ENCODE peak calls at places on chromosomes 13 and 19, in five cellular contexts. X is activated CD4-positive, alpha-beta T cell treated with anti-CD3 and anti-CD28 coated beads, Interleukin-2, amount 50 U/mL, for 1 hour; J is tibial artery; B is putamen; W is hippocampal formation. Z is an unnamed sample.

GRCh38 chr19:19900124-19900523 is 622 bp upstream of the ZNF93 start:
- DNase-seq in X (no peak), J (no peak), B (no peak), W (no peak), Z (no peak)

GRCh38 chr19:2391118-2391725 is 31.2 kb downstream of the TMPRSS9 start:
- DNase-seq in X (peak), J (no peak), B (peak), W (peak), Z (no peak)

GRCh38 chr19:4972509-4973230 is 3.8 kb downstream of the KDM4B start:
- DNase-seq in X (no peak), J (no peak), B (no peak), W (no peak), Z (no peak)

GRCh38 chr13:102768914-102769313 is 4.7 kb downstream of the TEX30 start:
- DNase-seq in X (no peak), J (no peak), B (no peak), W (no peak), Z (no peak)

GRCh38 chr19:3556978-3557460 is 367 bp downstream of the MFSD12 start:
- DNase-seq in X (peak), J (peak), B (no peak), W (no peak), Z (no peak)

GRCh38 chr13:48233097-48233885 is at the start of gene ITM2B:
- DNase-seq in X (peak), J (peak), B (peak), W (peak), Z (peak)

GRCh38 chr19:4897146-4897545 is 5.5 kb downstream of the ARRDC5 start:
- DNase-seq in X (no peak), J (no peak), B (no peak), W (no peak), Z (no peak)

GRCh38 chr13:102847272-102848234 is 1.7 kb downstream of the ERCC5 start:
- DNase-seq in X (no peak), J (no peak), B (peak), W (peak), Z (no peak)

GRCh38 chr13:46642254-46642653 is 89.3 kb downstream of the LRCH1 start:
- DNase-seq in X (no peak), J (no peak), B (no peak), W (no peak), Z (no peak)

GRCh38 chr19:53894736-53895135 is 12.7 kb downstream of the PRKCG start:
- DNase-seq in X (no peak), J (no peak), B (no peak), W (no peak), Z (no peak)

GRCh38 chr13:44317752-44318550 is 55.7 kb upstream of the SERP2 start:
- DNase-seq in X (no peak), J (no peak), B (no peak), W (no peak), Z (no peak)

Z was measured in occipital lobe.